ENCODE peak calls at places on chromosome 6, in four cellular contexts. S is H9, N is dorsolateral prefrontal cortex, D is lung. K is an unnamed sample.
A peak's percentile ranks its signal among the peaks of the same experiment; 100 is the strongest.

GRCh38 chr6:99458319-99458718 is 33.2 kb upstream of the PNISR start:
- DNase-seq in S (peak; percentile 27), N (no peak), D (no peak), K (peak; percentile 51)

GRCh38 chr6:150685860-150686259 is 86.2 kb downstream of the PLEKHG1 start:
- DNase-seq in S (peak; percentile 73), N (no peak), D (no peak), K (peak; percentile 6)

GRCh38 chr6:51901766-51902165 is 185.6 kb downstream of the PKHD1 start:
- DNase-seq in S (no peak), N (no peak), D (no peak), K (no peak)

GRCh38 chr6:9502991-9503761 is 911.7 kb downstream of the TFAP2A start:
- DNase-seq in S (no peak), N (no peak), D (no peak), K (peak; percentile 96)

GRCh38 chr6:100880149-100880900 is 804 bp downstream of the ASCC3 start:
- DNase-seq in S (no peak), N (no peak), D (no peak), K (peak; percentile 56)

GRCh38 chr6:161186173-161186769 is 87.6 kb downstream of the AGPAT4 start:
- DNase-seq in S (no peak), N (no peak), D (no peak), K (peak; percentile 55)

GRCh38 chr6:19052219-19052618 is 665.1 kb downstream of the RNF144B start:
- DNase-seq in S (no peak), N (no peak), D (no peak), K (peak; percentile 33)

GRCh38 chr6:5398530-5398929 is 137.2 kb downstream of the FARS2 start:
- DNase-seq in S (no peak), N (no peak), D (no peak), K (peak; percentile 74)

GRCh38 chr6:41056768-41057490 is 3.9 kb downstream of the APOBEC2 start:
- DNase-seq in S (no peak), N (no peak), D (no peak), K (no peak)

GRCh38 chr6:169224716-169225115 is 28.9 kb downstream of the THBS2 start:
- DNase-seq in S (no peak), N (no peak), D (no peak), K (no peak)

GRCh38 chr6:52994031-52994788 is 874 bp downstream of the GSTA4 start:
- DNase-seq in S (no peak), N (no peak), D (peak; percentile 32), K (peak; percentile 39)

GRCh38 chr6:152576525-152576924 is 60.6 kb downstream of the SYNE1 start:
- DNase-seq in S (no peak), N (no peak), D (no peak), K (no peak)

GRCh38 chr6:133835901-133836300 is 53.0 kb upstream of the TCF21 start:
- DNase-seq in S (no peak), N (no peak), D (no peak), K (peak; percentile 58)

GRCh38 chr6:20692023-20692422 is 157.8 kb downstream of the CDKAL1 start:
- DNase-seq in S (no peak), N (no peak), D (no peak), K (no peak)

GRCh38 chr6:149453597-149454340 is 31.0 kb downstream of the ZC3H12D start:
- DNase-seq in S (no peak), N (no peak), D (no peak), K (no peak)

GRCh38 chr6:122170274-122170673 is 229.2 kb upstream of the HSF2 start:
- DNase-seq in S (no peak), N (no peak), D (no peak), K (no peak)

GRCh38 chr6:95601133-95601532 is 23.8 kb downstream of the MANEA start:
- DNase-seq in S (no peak), N (no peak), D (no peak), K (peak; percentile 14)

GRCh38 chr6:7761047-7761446 is 35.1 kb downstream of the BMP6 start:
- DNase-seq in S (no peak), N (no peak), D (no peak), K (peak; percentile 54)

GRCh38 chr6:129630606-129631005 is 79.4 kb downstream of the ARHGAP18 start:
- DNase-seq in S (no peak), N (no peak), D (no peak), K (no peak)

GRCh38 chr6:159151266-159151855 is 17.8 kb upstream of the FNDC1 start:
- DNase-seq in S (no peak), N (no peak), D (peak; percentile 56), K (peak; percentile 71)

GRCh38 chr6:121917834-121918559 is 481.5 kb upstream of the HSF2 start:
- DNase-seq in S (no peak), N (no peak), D (no peak), K (peak; percentile 9)

GRCh38 chr6:63802606-63803206 is 167.1 kb downstream of the PHF3 start:
- DNase-seq in S (no peak), N (no peak), D (no peak), K (peak; percentile 65)

GRCh38 chr6:84284428-84285033 is 57.1 kb upstream of the CEP162 start:
- DNase-seq in S (peak; percentile 31), N (no peak), D (no peak), K (peak; percentile 41)

GRCh38 chr6:67666177-67666964 is 968.7 kb upstream of the ADGRB3 start:
- DNase-seq in S (no peak), N (no peak), D (no peak), K (peak; percentile 2)

GRCh38 chr6:169932491-169932890 is 181.1 kb downstream of the ERMARD start:
- DNase-seq in S (no peak), N (no peak), D (no peak), K (no peak)

GRCh38 chr6:50791900-50792508 is 26.7 kb upstream of the TFAP2B start:
- DNase-seq in S (no peak), N (no peak), D (no peak), K (peak; percentile 51)

GRCh38 chr6:116352515-116353471 is 18.0 kb upstream of the DSE start:
- DNase-seq in S (no peak), N (no peak), D (no peak), K (peak; percentile 42)

GRCh38 chr6:25053875-25054371 is 118.2 kb upstream of the RIPOR2 start:
- DNase-seq in S (no peak), N (no peak), D (no peak), K (peak; percentile 62)

GRCh38 chr6:26383624-26384417 is 913 bp downstream of the BTN2A2 start:
- DNase-seq in S (peak; percentile 51), N (no peak), D (no peak), K (peak; percentile 57)

GRCh38 chr6:96547654-96548053 is 15.3 kb upstream of the FHL5 start:
- DNase-seq in S (no peak), N (no peak), D (no peak), K (no peak)

GRCh38 chr6:8131265-8131897 is 29.0 kb upstream of the EEF1E1 start:
- DNase-seq in S (peak; percentile 71), N (no peak), D (peak; percentile 55), K (peak; percentile 77)

GRCh38 chr6:127342296-127342945 is 988 bp downstream of the ECHDC1 start:
- DNase-seq in S (peak; percentile 32), N (no peak), D (peak; percentile 34), K (peak; percentile 55)

DNA sequence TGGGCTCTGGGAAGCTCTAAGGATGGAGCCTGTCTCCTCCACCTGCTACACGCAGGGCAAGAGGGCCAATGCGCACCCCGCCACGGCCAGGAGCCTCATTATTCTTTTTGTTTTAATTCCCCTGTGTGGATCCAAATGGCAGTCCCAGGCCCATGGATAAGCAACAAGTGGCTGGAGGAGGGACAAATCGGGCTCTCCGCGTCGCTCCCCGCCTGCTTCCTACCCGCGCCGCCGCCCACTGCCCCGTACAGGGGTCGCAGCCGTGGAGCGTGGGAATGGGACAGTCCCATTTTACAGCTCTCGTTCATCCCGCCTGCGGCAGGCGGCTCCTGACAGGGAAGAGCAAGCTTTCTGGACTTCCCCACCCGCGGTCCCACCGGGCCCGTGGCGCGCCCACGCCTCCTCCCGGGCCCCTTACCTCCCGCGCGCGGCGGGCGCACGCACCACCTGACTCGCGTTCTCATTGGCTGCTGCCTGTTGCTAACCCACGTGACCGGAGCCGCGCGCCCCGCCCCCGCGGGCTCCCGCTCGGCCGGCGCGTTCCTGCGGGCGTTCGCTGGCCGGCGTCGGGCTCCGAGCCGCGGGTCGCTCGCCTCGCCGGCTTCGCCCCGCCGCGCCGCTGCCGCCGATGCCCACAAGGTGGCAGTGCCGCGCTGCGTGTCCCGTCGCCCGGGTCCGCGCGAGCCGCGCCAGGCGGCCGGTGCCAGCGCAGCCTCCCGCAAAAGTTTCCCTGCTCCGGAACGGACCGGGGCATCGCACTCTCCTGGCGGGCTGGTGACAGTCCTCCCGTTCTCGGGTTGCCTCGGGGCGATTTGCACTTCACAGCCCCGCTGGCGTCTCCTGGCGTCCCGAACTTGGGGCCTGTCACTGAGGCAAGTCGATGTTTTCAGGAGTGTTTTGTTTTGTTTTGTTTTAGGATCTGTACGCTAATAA is 93.4 kb downstream of the CD83 start:
- DNase-seq in S (peak; percentile 93), N (peak; percentile 89), D (peak; percentile 94), K (peak; percentile 90)
- TF ChIP-seq CTCF in S (peak; percentile 72), N (peak; percentile 81), D (peak; percentile 79), K (peak; percentile 3)

GRCh38 chr6:2263896-2264295 is 18.5 kb upstream of the GMDS start:
- DNase-seq in S (no peak), N (no peak), D (no peak), K (no peak)

GRCh38 chr6:2266031-2266430 is 20.6 kb upstream of the GMDS start:
- DNase-seq in S (no peak), N (no peak), D (no peak), K (no peak)

GRCh38 chr6:2270049-2270448 is 24.6 kb upstream of the GMDS start:
- DNase-seq in S (no peak), N (no peak), D (no peak), K (no peak)

GRCh38 chr6:2266845-2267244 is 21.4 kb upstream of the GMDS start:
- DNase-seq in S (no peak), N (no peak), D (no peak), K (no peak)

GRCh38 chr6:2264932-2265331 is 19.5 kb upstream of the GMDS start:
- DNase-seq in S (no peak), N (no peak), D (no peak), K (peak; percentile 62)
- TF ChIP-seq CTCF in S (no peak), N (no peak), D (no peak), K (peak; percentile 6)

GRCh38 chr6:167825759-167826229 is 917 bp upstream of the AFDN start:
- DNase-seq in S (peak; percentile 83), N (no peak), D (peak; percentile 67), K (peak; percentile 49)

GRCh38 chr6:167827062-167827587 is 414 bp downstream of the AFDN start:
- DNase-seq in S (peak; percentile 56), N (no peak), D (no peak), K (peak; percentile 30)

GRCh38 chr6:167825059-167825758 is 1.5 kb upstream of the AFDN start:
- DNase-seq in S (no peak), N (no peak), D (no peak), K (peak; percentile 44)

GRCh38 chr6:167827588-167828324 is 1.0 kb downstream of the AFDN start:
- DNase-seq in S (peak; percentile 55), N (no peak), D (peak; percentile 50), K (peak; percentile 55)

GRCh38 chr6:167826230-167827061 is at the start of gene AFDN:
- DNase-seq in S (peak; percentile 64), N (peak; percentile 74), D (peak; percentile 60), K (peak; percentile 51)
- TF ChIP-seq CTCF in S (peak; percentile 48), N (peak; percentile 18), D (peak; percentile 6), K (peak; percentile 12)

GRCh38 chr6:37655666-37656065 is 42.0 kb downstream of the MDGA1 start:
- DNase-seq in S (no peak), N (no peak), D (no peak), K (no peak)

GRCh38 chr6:37653229-37653628 is 44.5 kb downstream of the MDGA1 start:
- DNase-seq in S (no peak), N (no peak), D (no peak), K (no peak)

GRCh38 chr6:37651991-37652390 is 45.7 kb downstream of the MDGA1 start:
- DNase-seq in S (no peak), N (no peak), D (no peak), K (no peak)

GRCh38 chr6:37654727-37655500 is 42.8 kb downstream of the MDGA1 start:
- DNase-seq in S (no peak), N (no peak), D (no peak), K (no peak)

GRCh38 chr6:37653933-37654565 is 43.6 kb downstream of the MDGA1 start:
- DNase-seq in S (peak; percentile 67), N (no peak), D (no peak), K (peak; percentile 47)
- TF ChIP-seq CTCF in S (peak; percentile 94), N (no peak), D (no peak), K (peak; percentile 76)